ENCODE peak calls at places on chromosomes 3 and 15, in seven cellular contexts. L is natural killer cell, C is transverse colon, S is A549, T is GM13977, U is pancreas, W is tibial artery. G is an unnamed sample.

GRCh38 chr3:32313723-32314473 is 75.4 kb downstream of the CMTM8 start:
- DNase-seq in U (no peak), L (no peak), W (no peak), S (no peak), T (no peak), C (no peak), G (no peak)

GRCh38 chr15:95910643-95911212 is 419.8 kb upstream of the NR2F2 start:
- DNase-seq in S (no peak), T (no peak), U (no peak), L (no peak), C (no peak), W (no peak), G (no peak)

GRCh38 chr3:39269528-39269927 is 10.3 kb downstream of the CX3CR1 start:
- DNase-seq in W (no peak), S (no peak), L (no peak), C (no peak), U (no peak), T (no peak), G (no peak)

GRCh38 chr3:160409812-160410610 is 10.6 kb downstream of the SMC4 start:
- DNase-seq in U (no peak), C (no peak), S (no peak), T (no peak), L (no peak), W (no peak), G (no peak)

GRCh38 chr3:16066545-16066944 is 107.9 kb upstream of the GALNT15 start:
- DNase-seq in L (no peak), S (no peak), U (no peak), C (no peak), T (no peak), W (no peak), G (no peak)

GRCh38 chr3:166554006-166554405 is 716.8 kb upstream of the BCHE start:
- DNase-seq in S (no peak), T (no peak), U (no peak), W (no peak), C (no peak), L (no peak), G (no peak)

GRCh38 chr15:68383161-68384074 is 48.5 kb downstream of the ITGA11 start:
- DNase-seq in S (peak; percentile 68), W (peak; percentile 56), U (peak; percentile 28), L (peak; percentile 9), C (peak; percentile 23), T (peak; percentile 80), G (no peak)

GRCh38 chr15:77099741-77100463 is 29.0 kb upstream of the TSPAN3 start:
- DNase-seq in L (no peak), S (no peak), W (no peak), U (no peak), T (no peak), C (no peak), G (no peak)

GRCh38 chr15:41574158-41574557 is 15.1 kb downstream of the TYRO3 start:
- DNase-seq in S (no peak), W (no peak), T (no peak), L (no peak), U (no peak), C (no peak), G (no peak)

GRCh38 chr3:83003917-83004316 is 1242.5 kb upstream of the GBE1 start:
- DNase-seq in T (no peak), L (no peak), C (no peak), S (no peak), U (no peak), W (no peak), G (no peak)

GRCh38 chr3:44105571-44105970 is 136.1 kb upstream of the TOPAZ1 start:
- DNase-seq in U (no peak), L (no peak), S (no peak), C (no peak), W (no peak), T (no peak), G (no peak)

GRCh38 chr3:102087236-102087635 is 237.9 kb downstream of the NFKBIZ start:
- DNase-seq in U (no peak), L (no peak), T (no peak), S (no peak), W (no peak), C (no peak), G (no peak)

GRCh38 chr3:21188459-21188858 is 562.6 kb downstream of the ZNF385D start:
- DNase-seq in U (no peak), S (no peak), W (no peak), L (no peak), C (no peak), T (no peak), G (no peak)

GRCh38 chr15:69000725-69001503 is 13.6 kb upstream of the NOX5 start:
- DNase-seq in T (no peak), W (no peak), S (no peak), C (no peak), L (no peak), U (no peak), G (no peak)

GRCh38 chr15:46786886-46787285 is 930.4 kb upstream of the SEMA6D start:
- DNase-seq in C (no peak), U (no peak), S (no peak), L (no peak), T (no peak), W (no peak), G (no peak)
- TF ChIP-seq CTCF in C (no peak), U (no peak), S (no peak), L (no peak), T (no peak), W (no peak), G (no peak)

GRCh38 chr3:196202516-196202970 is 8.7 kb downstream of the ZDHHC19 start:
- DNase-seq in W (no peak), L (no peak), T (no peak), S (no peak), U (no peak), C (peak; percentile 49), G (peak; percentile 86)

GRCh38 chr3:196197524-196197923 is 13.7 kb downstream of the ZDHHC19 start:
- DNase-seq in C (no peak), L (no peak), S (no peak), T (no peak), W (no peak), U (no peak), G (no peak)

GRCh38 chr3:196195664-196196255 is 15.4 kb downstream of the ZDHHC19 start:
- DNase-seq in U (no peak), L (no peak), C (no peak), W (no peak), T (no peak), S (no peak), G (no peak)

GRCh38 chr3:196198081-196198675 is 13.0 kb downstream of the ZDHHC19 start:
- DNase-seq in L (no peak), U (no peak), W (no peak), C (no peak), S (no peak), T (no peak), G (no peak)

DNA sequence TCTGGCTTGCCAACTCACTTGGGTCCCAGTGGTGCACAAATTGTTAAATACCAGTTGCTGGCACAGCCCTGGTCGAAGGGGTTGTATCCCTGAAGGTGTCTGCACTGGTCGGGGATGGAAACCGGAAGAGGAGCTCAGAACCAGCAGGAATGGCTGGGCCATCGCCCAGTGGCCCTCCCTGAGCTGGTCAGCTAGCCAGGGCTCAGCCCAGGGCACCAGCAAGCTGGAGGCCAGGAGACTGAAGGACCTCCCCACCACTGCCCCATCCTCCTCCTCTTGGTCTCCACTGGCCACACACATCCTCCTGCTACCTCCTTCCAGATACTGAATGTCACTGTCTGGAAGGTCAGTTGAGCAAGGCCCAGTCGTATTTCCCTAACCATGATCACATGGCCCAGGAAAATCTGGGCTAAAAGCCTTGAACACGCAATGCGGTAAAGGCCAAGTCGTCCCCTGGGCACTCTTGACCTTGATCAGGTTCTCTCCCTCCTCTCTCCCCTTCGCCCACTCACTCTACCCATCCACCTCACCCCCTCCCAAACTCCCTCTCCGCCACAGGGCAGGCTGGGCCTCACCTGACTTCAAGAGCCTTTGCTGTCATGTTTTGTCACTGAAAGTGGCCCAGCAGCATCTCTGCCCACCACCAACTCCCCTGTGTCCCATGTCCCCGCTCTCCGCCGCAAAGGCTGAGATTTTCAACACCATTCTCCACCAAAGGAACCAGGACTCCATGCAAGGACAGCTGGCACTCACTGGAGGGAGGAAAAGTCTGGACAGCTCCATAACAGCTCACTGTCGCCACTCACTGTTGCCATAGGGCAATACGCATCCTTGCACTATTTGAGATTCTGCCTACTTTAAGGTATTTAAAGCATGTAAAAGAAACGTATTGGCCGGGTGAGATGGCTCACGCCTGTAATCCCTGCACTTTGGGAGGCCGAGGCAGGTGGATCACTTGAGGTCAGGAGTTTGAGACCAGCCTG is 12.1 kb downstream of the ZDHHC19 start:
- DNase-seq in U (no peak), L (no peak), T (no peak), W (no peak), S (peak; percentile 31), C (no peak), G (no peak)
- TF ChIP-seq CTCF in U (no peak), L (no peak), T (peak; percentile 33), W (no peak), S (no peak), C (no peak), G (no peak)

GRCh38 chr15:74958320-74958907 is 1.8 kb upstream of the RPP25 start:
- DNase-seq in L (no peak), W (peak; percentile 86), T (no peak), S (peak; percentile 85), C (peak; percentile 87), U (peak; percentile 75), G (no peak)
- TF ChIP-seq CTCF in L (no peak), W (peak; percentile 58), T (no peak), S (no peak), C (peak; percentile 40), U (peak; percentile 11), G (no peak)

DNA sequence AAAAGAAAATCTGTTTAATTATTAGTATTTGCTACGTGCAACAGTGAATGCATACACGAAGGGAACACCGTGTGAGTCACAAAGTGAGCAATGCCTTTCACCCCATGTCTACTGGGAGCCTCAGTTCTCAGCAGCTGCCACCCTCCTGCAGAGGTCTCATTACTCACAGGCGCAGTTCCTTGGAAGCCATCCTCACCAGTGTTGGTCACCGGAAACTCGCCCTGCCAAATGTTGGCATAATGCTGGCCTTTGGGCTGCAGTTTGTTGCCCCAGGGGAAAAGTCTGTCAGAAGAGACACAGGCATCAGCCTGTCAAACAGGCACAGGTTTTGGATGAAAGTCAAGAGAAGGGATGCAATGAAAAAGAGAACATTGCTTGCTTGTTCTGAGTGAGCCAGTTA is 50.1 kb downstream of the SUMF1 start:
- DNase-seq in S (peak; percentile 63), W (peak; percentile 97), T (no peak), U (no peak), C (no peak), L (no peak), G (peak; percentile 46)
- TF ChIP-seq CTCF in S (no peak), W (peak; percentile 2), T (no peak), U (no peak), C (no peak), L (no peak), G (no peak)

GRCh38 chr3:148408667-148409066 is 289.0 kb upstream of the AGTR1 start:
- DNase-seq in W (no peak), U (no peak), T (no peak), S (no peak), C (no peak), L (no peak), G (no peak)
- TF ChIP-seq CTCF in W (no peak), U (no peak), T (no peak), S (no peak), C (no peak), L (no peak), G (no peak)

GRCh38 chr3:77935418-77935817 is 895.5 kb downstream of the ROBO2 start:
- DNase-seq in C (no peak), U (no peak), L (no peak), W (no peak), S (no peak), T (no peak), G (no peak)
- TF ChIP-seq CTCF in C (no peak), U (no peak), L (no peak), W (no peak), S (no peak), T (no peak), G (no peak)